ENCODE peak calls at places on chromosomes 11 and 22, in seven cellular contexts. S is gastrocnemius medialis, O is HCT116, B is uterus, U is breast epithelium, P is stomach, K is A549. D is an unnamed sample.

GRCh38 chr11:26297179-26297970 is 34.6 kb upstream of the ANO3 start:
- DNase-seq in S (no peak), O (peak), B (no peak), U (no peak), P (no peak), K (peak), D (no peak)

GRCh38 chr11:13955971-13956421 is 6.5 kb upstream of the SPON1 start:
- DNase-seq in S (peak), O (peak), B (peak), U (peak), P (peak), K (no peak), D (no peak)

GRCh38 chr22:27597703-27598444 is 203.7 kb downstream of the MN1 start:
- DNase-seq in S (no peak), O (peak), B (no peak), U (no peak), P (no peak), K (no peak), D (no peak)

GRCh38 chr11:28537822-28538221 is 429.6 kb downstream of the METTL15 start:
- DNase-seq in S (no peak), O (no peak), B (no peak), U (no peak), P (no peak), K (no peak), D (no peak)

GRCh38 chr11:15970506-15971214 is 385.7 kb downstream of the SOX6 start:
- DNase-seq in S (no peak), O (no peak), B (no peak), U (no peak), P (no peak), K (no peak), D (no peak)

GRCh38 chr11:101129203-101129943 is at the start of gene PGR:
- DNase-seq in S (no peak), O (no peak), B (peak), U (peak), P (no peak), K (no peak), D (no peak)

GRCh38 chr11:106399075-106399500 is 321.6 kb downstream of the AASDHPPT start:
- DNase-seq in S (peak), O (peak), B (peak), U (no peak), P (no peak), K (peak), D (no peak)

GRCh38 chr11:111479666-111480065 is 32.5 kb downstream of the BTG4 start:
- DNase-seq in S (no peak), O (no peak), B (no peak), U (no peak), P (no peak), K (no peak), D (no peak)

GRCh38 chr11:59106363-59107336 is at the start of gene FAM111B:
- DNase-seq in S (peak), O (peak), B (peak), U (peak), P (peak), K (peak), D (peak)

DNA sequence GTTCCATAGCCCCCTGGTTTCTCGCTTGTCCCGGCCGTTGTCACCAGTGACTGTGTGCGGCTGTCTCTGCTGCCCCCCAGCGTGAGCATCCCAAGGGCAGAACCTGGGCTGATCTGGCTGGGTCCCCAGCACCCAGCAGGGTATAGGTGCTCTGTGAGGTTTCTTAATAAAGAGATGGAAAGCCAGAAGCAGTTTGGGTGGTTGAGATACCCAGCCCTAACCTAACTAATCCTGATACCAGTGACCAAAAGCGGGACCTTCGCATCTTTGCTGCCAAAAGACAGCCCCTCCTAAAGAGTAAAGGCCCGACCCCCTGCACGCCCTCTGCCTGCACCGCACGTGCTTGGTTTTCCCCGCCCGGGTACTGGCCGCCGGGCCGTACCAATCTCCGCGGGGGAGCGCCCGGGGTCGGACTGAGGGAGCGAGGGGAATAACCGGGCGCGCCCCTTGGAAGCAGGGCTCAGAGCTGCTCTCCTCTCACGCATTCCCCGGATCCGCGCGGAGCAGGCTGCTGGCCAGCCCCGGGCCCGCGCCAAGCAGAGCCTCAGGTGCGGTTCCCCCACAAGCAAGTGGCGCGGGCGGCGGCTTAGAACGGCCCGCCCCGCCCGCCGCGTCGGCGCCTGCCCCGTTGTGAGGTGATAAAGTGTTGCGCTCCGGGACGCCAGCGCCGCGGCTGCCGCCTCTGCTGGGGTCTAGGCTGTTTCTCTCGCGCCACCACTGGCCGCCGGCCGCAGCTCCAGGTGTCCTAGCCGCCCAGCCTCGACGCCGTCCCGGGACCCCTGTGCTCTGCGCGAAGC is at the start of gene DGAT2:
- DNase-seq in S (peak), O (peak), B (peak), U (peak), P (peak), K (peak), D (no peak)
- TF ChIP-seq POLR2A in S (no peak), O (no peak), B (no peak), U (no peak), P (no peak), K (no peak), D (no peak)

GRCh38 chr11:88414981-88415391 is 77.5 kb upstream of the CTSC start:
- DNase-seq in S (no peak), O (no peak), B (no peak), U (no peak), P (no peak), K (no peak), D (no peak)
- TF ChIP-seq POLR2A in S (no peak), O (no peak), B (no peak), U (no peak), P (no peak), K (no peak), D (no peak)

DNA sequence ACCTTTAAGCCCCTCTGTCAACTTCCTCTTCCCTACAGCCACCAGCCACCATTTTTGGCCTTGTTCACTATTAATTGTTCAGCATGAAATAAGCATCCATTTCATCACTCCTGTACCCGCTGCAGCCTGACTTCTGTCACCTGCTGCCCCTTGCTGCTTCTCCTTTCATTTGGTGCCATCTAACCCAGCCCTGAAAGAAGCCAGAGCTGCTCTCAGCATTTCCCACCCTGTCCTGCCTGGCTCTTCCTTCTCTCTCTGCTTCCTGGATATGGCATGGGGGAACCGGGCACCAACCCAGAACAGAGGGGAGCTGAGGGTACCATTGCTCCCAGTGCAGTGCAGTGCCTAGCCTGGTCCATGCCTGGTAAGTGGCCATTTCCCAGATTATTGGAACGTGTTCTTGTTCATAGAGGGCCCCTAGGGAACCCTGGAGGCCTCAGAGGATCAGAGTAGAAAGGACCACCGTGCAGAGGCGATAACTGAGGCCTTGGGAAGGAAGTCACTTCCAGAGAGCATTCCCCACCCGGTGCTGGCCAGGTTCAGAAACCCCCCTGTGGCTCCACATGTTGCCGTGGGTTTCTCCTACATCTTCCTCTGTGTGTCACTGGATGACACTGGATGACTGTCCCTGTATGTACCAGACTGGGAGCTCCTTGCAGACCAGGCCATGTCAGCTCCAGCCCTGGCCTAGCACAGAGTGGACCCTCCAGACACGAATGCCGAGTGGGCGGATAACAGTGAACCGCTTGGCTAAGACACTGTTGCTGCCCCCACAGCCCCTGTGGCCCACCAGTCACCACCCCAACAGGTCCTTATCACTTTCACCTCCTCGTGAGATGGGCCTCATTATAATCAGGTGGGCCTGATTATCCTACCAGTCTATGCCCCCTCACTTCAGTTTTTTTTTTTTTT is 4.7 kb downstream of the YDJC start:
- DNase-seq in S (no peak), O (no peak), B (no peak), U (no peak), P (no peak), K (no peak), D (no peak)
- TF ChIP-seq POLR2A in S (no peak), O (no peak), B (no peak), U (no peak), P (no peak), K (no peak), D (no peak)

DNA sequence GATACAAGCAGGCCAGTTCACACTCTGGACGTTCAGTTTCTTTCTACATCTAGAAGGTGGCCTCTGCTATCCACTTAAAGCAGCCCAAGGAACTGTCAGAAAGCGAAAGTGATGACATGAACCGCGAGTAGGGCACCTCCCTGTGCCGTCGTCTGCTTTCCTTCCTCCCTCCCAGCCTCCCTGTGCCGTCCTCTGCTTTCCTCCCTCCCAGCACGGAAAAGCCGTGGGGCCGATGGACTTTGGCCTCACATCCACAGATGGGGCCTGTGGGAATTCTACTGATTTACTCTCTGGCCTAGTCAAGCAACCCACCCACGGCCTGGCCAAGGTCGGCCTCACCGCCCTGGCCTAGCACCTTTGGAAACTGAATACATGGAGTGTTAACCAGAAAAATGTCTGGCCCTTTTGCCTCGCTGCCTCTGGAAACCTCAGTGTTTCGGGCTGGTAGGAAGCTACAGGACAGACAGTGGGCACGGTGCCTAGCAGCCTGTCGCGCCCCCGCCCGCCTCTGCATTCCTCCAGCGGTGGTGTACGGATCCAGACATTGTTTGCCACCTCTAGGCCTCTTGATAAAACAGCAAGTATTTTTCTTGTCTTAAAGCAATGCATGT is 14.2 kb downstream of the PEX26 start:
- DNase-seq in S (peak), O (no peak), B (peak), U (peak), P (peak), K (peak), D (no peak)
- TF ChIP-seq POLR2A in S (no peak), O (no peak), B (no peak), U (no peak), P (no peak), K (no peak), D (no peak)

GRCh38 chr11:11416502-11416901 is 63.5 kb upstream of the CSNK2A3 start:
- DNase-seq in S (no peak), O (no peak), B (no peak), U (no peak), P (no peak), K (no peak), D (no peak)

GRCh38 chr11:11414996-11415395 is 61.9 kb upstream of the CSNK2A3 start:
- DNase-seq in S (no peak), O (no peak), B (no peak), U (no peak), P (no peak), K (no peak), D (no peak)

GRCh38 chr11:11413776-11414175 is 60.7 kb upstream of the CSNK2A3 start:
- DNase-seq in S (no peak), O (no peak), B (no peak), U (no peak), P (no peak), K (no peak), D (no peak)

GRCh38 chr11:11416917-11417316 is 63.9 kb upstream of the CSNK2A3 start:
- DNase-seq in S (no peak), O (no peak), B (no peak), U (no peak), P (no peak), K (peak), D (no peak)

DNA sequence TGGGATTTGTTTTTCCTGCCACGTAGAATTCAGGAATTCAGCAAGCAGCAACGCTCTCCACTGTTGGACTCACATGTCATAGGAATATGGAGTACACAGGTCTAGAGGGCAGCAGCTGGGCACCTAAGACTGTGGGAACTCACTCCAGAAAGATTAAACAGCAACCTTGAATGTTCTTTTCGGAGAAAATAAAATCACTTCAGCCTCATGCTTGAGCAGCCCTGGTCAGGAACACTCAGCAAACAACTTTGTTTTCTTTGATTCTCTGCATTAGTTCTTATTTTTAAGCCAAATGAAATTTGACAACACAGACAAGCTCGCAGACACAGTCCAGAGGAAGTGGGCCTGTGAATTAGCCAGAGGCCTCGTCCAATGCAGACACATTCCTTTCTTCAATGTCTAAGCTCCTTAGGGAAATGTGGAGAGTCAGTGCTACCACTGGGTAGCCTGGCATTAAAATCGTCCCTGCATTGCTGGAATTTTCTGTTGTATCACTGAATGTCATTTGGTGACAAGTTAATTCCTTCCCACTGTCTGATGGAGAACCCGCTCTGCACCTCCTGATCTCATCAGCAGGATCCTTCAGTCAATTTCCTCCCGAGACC is 62.8 kb upstream of the CSNK2A3 start:
- DNase-seq in S (no peak), O (no peak), B (no peak), U (no peak), P (no peak), K (no peak), D (no peak)
- TF ChIP-seq POLR2A in S (no peak), O (no peak), B (no peak), U (no peak), P (no peak), K (no peak), D (no peak)

GRCh38 chr22:38982008-38982927 is at the start of gene APOBEC3B:
- DNase-seq in S (peak), O (peak), B (peak), U (no peak), P (peak), K (peak), D (peak)
- TF ChIP-seq POLR2A in S (no peak), O (no peak), B (no peak), U (no peak), P (no peak), K (no peak), D (no peak)

GRCh38 chr11:34916014-34916809 is at the start of the genes APIP and PDHX:
- DNase-seq in S (peak), O (peak), B (peak), U (peak), P (peak), K (peak), D (peak)
- TF ChIP-seq POLR2A in S (peak), O (peak), B (peak), U (peak), P (no peak), K (peak), D (peak)

DNA sequence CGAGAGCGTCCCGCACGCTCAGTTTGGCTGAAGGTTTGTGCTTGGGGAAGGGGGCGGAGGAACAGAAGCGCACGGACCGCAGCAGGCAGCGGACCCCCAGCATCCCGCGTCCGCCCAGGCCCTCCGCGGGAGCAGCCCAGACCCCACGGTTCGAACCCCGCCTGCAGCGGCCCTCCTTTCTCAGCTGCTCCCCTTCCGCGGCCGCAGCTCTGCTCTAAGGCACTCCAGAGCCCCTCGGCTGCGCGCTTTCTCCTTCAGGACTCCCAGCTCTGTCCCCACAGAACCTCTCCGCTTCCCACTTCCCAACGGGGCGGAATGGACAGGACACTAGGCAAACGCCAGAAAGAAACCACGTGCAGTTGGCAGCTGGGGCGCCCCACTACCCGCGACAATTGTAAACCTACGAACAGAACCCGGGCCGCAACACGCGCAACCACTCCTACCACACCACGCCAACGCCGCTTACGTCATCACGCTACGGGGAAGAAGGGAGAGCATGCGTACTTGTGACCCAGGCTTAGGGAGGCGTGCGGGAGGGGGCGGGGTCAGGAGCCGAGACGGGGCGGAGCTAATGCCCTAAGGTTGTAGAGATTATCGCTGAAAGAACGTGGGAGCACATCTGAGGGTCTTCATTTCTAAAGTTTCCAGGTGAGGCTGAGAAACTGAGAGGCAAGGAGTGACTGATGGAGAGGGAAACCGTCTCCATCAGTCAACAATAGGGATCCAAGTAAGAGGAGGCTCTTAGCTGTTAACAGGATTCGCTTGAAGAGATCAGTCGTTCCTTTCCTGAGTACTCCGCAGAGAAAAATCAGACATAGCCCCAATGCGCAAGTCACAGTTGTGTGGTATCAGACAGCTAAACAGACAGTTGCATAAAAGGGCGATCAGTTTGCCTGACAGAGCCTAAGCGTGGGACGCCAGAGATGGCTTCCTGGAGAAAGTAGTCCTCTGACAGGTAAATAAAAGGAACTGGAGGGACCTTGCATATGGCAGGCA is at the start of gene NARS2:
- DNase-seq in S (peak), O (peak), B (peak), U (peak), P (peak), K (peak), D (peak)
- TF ChIP-seq POLR2A in S (peak), O (peak), B (peak), U (peak), P (no peak), K (peak), D (no peak)